ENCODE peak calls at places on chromosome 22, in ten cellular contexts. V is AG04450; W is CD4-positive, CD25-positive, alpha-beta regulatory T cell; I is GM12892; O is activated CD4-positive, CD25-positive, alpha-beta regulatory T cell; J is NCI-H774; E is retina; X is foreskin fibroblast; R is AG08395; S is stimulated activated CD8-positive, alpha-beta memory T cell treated with anti-CD3 and anti-CD28 coated beads, Interleukin-7, amount 100 ng/mL, for 1 hour. T is an unnamed sample.

GRCh38 chr22:36048911-36049677 is 20.5 kb upstream of the RBFOX2 start:
- DNase-seq in I (no peak), W (no peak), S (no peak), J (no peak), X (peak; percentile 29), R (no peak), E (no peak), O (no peak), V (no peak), T (no peak)

GRCh38 chr22:47125603-47126002 is 363.2 kb downstream of the TBC1D22A start:
- DNase-seq in X (peak; percentile 26), R (peak; percentile 40), O (no peak), S (no peak), E (no peak), I (no peak), W (no peak), V (no peak), J (no peak), T (no peak)

GRCh38 chr22:50671641-50672040 is 982 bp upstream of the SHANK3 start:
- DNase-seq in O (no peak), V (no peak), S (no peak), I (peak; percentile 23), X (no peak), E (no peak), W (no peak), R (peak; percentile 2), J (no peak), T (no peak)

GRCh38 chr22:27487600-27488450 is 313.7 kb downstream of the MN1 start:
- DNase-seq in V (no peak), X (no peak), J (no peak), O (no peak), W (no peak), E (no peak), S (no peak), I (no peak), R (no peak), T (no peak)

GRCh38 chr22:45597460-45598192 is 74.0 kb upstream of the ATXN10 start:
- DNase-seq in O (no peak), X (no peak), E (no peak), V (no peak), W (no peak), S (no peak), I (no peak), R (no peak), J (no peak), T (no peak)

GRCh38 chr22:32991353-32992115 is 66.6 kb downstream of the SYN3 start:
- DNase-seq in I (no peak), X (peak; percentile 56), J (no peak), S (no peak), W (no peak), R (peak; percentile 35), O (no peak), V (no peak), E (peak; percentile 47), T (no peak)

GRCh38 chr22:40757071-40757470 is 62.1 kb downstream of the SLC25A17 start:
- DNase-seq in O (no peak), I (no peak), E (no peak), J (no peak), V (no peak), W (no peak), X (peak; percentile 41), S (no peak), R (peak; percentile 6), T (no peak)

GRCh38 chr22:49561338-49561737 is 266.3 kb downstream of the BRD1 start:
- DNase-seq in X (no peak), J (no peak), R (no peak), E (no peak), O (no peak), S (no peak), I (no peak), W (no peak), V (no peak), T (no peak)

GRCh38 chr22:50218996-50219727 is 18.4 kb downstream of the SELENOO start:
- DNase-seq in X (peak; percentile 94), O (no peak), E (peak; percentile 33), J (peak; percentile 7), S (no peak), R (peak; percentile 88), W (no peak), I (no peak), V (peak; percentile 47), T (no peak)

GRCh38 chr22:19103881-19104821 is 18.1 kb downstream of the DGCR2 start:
- DNase-seq in X (peak; percentile 55), V (peak; percentile 66), E (no peak), J (no peak), R (no peak), S (no peak), W (no peak), I (no peak), O (no peak), T (no peak)

GRCh38 chr22:33539902-33540751 is 380.1 kb downstream of the LARGE1 start:
- DNase-seq in O (no peak), E (no peak), V (no peak), I (no peak), J (no peak), S (no peak), R (peak; percentile 39), X (no peak), W (no peak), T (no peak)

GRCh38 chr22:49300241-49300640 is 527.4 kb downstream of the BRD1 start:
- DNase-seq in J (no peak), X (no peak), V (no peak), S (no peak), R (no peak), W (no peak), O (no peak), E (no peak), I (no peak), T (no peak)

GRCh38 chr22:20530368-20531153 is 23.2 kb downstream of the MED15 start:
- DNase-seq in I (no peak), X (peak; percentile 91), S (no peak), O (no peak), R (peak; percentile 86), E (no peak), J (no peak), V (no peak), W (no peak), T (no peak)

GRCh38 chr22:24437091-24437490 is 9.7 kb downstream of the ADORA2A start:
- DNase-seq in S (no peak), O (no peak), R (no peak), V (no peak), J (no peak), X (no peak), W (no peak), E (no peak), I (no peak), T (no peak)

GRCh38 chr22:45638834-45639746 is 32.5 kb upstream of the ATXN10 start:
- DNase-seq in S (no peak), J (no peak), V (no peak), E (no peak), I (no peak), W (no peak), X (peak; percentile 47), R (peak; percentile 85), O (no peak), T (peak; percentile 15)

GRCh38 chr22:22872722-22873708 is 14.6 kb upstream of the IGLL5 start:
- DNase-seq in S (no peak), I (no peak), E (no peak), W (no peak), J (no peak), V (no peak), R (no peak), O (no peak), X (no peak), T (no peak)

GRCh38 chr22:41833369-41834004 is 582 bp downstream of the SREBF2 start:
- DNase-seq in V (no peak), W (peak; percentile 42), R (no peak), I (peak; percentile 42), X (peak; percentile 56), J (no peak), S (peak; percentile 13), E (peak; percentile 85), O (no peak), T (no peak)

T was measured in esophagus squamous epithelium.